ENCODE peak calls at places on chromosomes 12 and 14, in eight cellular contexts. H, W, V, E, Q, T, F and M are unnamed samples. For H3K27me3, H3K36me3 and H3K4me1, the result is how much of the 10 kb centered on the place peaks cover.

GRCh38 chr14:85529803-85530574 is at the start of gene FLRT2:
- DNase-seq in V (peak), W (no peak), E (no peak), H (no peak), T (peak), Q (peak), F (no peak), M (no peak)

GRCh38 chr12:6826125-6826733 is 2.0 kb upstream of the P3H3 start:
- DNase-seq in T (no peak), F (no peak), V (no peak), H (no peak), Q (no peak), E (no peak), W (no peak), M (no peak)

GRCh38 chr12:39503445-39503844 is 60.5 kb upstream of the KIF21A start:
- DNase-seq in V (no peak), Q (no peak), H (no peak), W (no peak), E (peak), T (peak), F (no peak), M (no peak)

GRCh38 chr12:65556676-65557424 is 267.4 kb upstream of the HMGA2 start:
- DNase-seq in E (peak), F (peak), Q (peak), H (peak), V (peak), W (peak), T (peak), M (no peak)

GRCh38 chr12:20194171-20194570 is 174.2 kb upstream of the PDE3A start:
- DNase-seq in W (peak), Q (no peak), F (no peak), T (peak), H (no peak), V (no peak), E (no peak), M (no peak)

GRCh38 chr14:55749201-55749812 is 169.3 kb downstream of the KTN1 start:
- DNase-seq in H (no peak), W (no peak), T (peak), F (no peak), V (no peak), Q (no peak), E (peak), M (no peak)

GRCh38 chr14:50272498-50272897 is 39.5 kb downstream of the L2HGDH start:
- DNase-seq in F (no peak), Q (no peak), W (no peak), V (no peak), T (peak), H (no peak), E (peak), M (no peak)

GRCh38 chr14:68295316-68295816 is 475.8 kb downstream of the RAD51B start:
- DNase-seq in W (no peak), H (no peak), V (no peak), F (no peak), Q (no peak), E (no peak), T (no peak), M (no peak)

GRCh38 chr14:24277606-24278321 is 6.4 kb upstream of the RABGGTA start:
- DNase-seq in H (no peak), E (no peak), V (no peak), Q (no peak), W (no peak), F (no peak), T (no peak), M (no peak)

GRCh38 chr12:85630851-85631250 is 205.4 kb downstream of the RASSF9 start:
- DNase-seq in F (no peak), W (no peak), V (no peak), T (peak), H (no peak), Q (no peak), E (peak), M (no peak)

GRCh38 chr14:96098309-96098998 is 59.3 kb downstream of the C14orf132 start:
- DNase-seq in Q (peak), W (no peak), T (peak), F (peak), V (peak), H (no peak), E (peak), M (no peak)

GRCh38 chr12:69151254-69151751 is 88.1 kb upstream of the CPSF6 start:
- DNase-seq in V (no peak), H (no peak), Q (no peak), T (no peak), E (no peak), W (no peak), F (no peak), M (no peak)

GRCh38 chr12:126191037-126191891 is 1126.0 kb downstream of the AACS start:
- DNase-seq in W (peak), T (no peak), V (peak), F (peak), E (no peak), H (no peak), Q (no peak), M (no peak)

GRCh38 chr12:110913119-110914056 is 7.0 kb downstream of the MYL2 start:
- DNase-seq in E (no peak), H (no peak), T (no peak), Q (no peak), V (no peak), F (no peak), W (no peak), M (no peak)

GRCh38 chr12:66603981-66604380 is 74.9 kb downstream of the GRIP1 start:
- DNase-seq in T (no peak), E (no peak), W (no peak), H (no peak), V (no peak), F (no peak), Q (no peak), M (no peak)

DNA sequence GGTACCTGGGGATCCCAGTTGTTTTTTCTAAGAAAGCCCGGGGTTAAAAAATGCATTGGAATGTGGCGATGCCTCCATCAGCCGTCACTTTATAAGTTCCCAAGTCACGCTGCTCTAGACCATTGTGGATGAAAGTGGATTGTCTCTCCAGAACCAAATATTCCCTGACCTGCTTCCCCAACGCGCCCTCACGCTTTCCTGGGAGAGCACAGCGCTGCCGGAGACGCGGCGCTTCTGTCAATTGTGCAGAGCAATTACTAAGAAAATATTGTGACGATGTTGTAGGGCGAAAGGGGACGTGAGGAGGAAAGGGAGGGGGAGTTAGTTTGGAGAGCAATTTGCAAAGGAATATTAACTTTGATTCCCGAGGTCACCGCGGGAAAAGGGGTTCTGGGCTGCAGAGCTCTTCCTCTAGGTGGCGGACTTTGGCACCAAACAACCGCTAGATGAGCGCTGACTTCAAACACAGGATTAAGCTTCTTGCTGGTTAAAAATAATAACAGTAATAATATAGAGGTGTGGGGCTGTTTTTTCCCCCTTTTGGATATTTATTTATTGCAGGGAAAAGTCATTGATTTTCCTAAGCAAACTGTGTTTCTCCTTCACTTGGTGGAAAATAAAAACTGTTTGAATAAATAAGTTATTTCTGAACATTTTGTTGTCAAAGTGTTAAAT is 9.6 kb upstream of the FOXG1 start:
- DNase-seq in W (no peak), T (peak), E (peak), F (peak), V (no peak), Q (no peak), H (no peak), M (no peak)
- H3K27me3 ChIP-seq in W (half or more), T (half or more), E (half or more), F (half or more), V (half or more), Q (half or more), H (under half), M (under half)

GRCh38 chr14:91118511-91119068 is 4.7 kb downstream of the DGLUCY start:
- DNase-seq in F (no peak), T (no peak), V (no peak), E (no peak), H (no peak), Q (no peak), W (no peak), M (no peak)

GRCh38 chr14:91114079-91115065 is 499 bp downstream of the DGLUCY start:
- DNase-seq in F (peak), V (peak), W (peak), T (peak), E (no peak), Q (peak), H (peak), M (peak)

GRCh38 chr14:91115986-91116385 is 2.1 kb downstream of the DGLUCY start:
- DNase-seq in W (no peak), E (peak), V (no peak), Q (no peak), H (no peak), T (no peak), F (no peak), M (no peak)

GRCh38 chr14:91117960-91118359 is 4.1 kb downstream of the DGLUCY start:
- DNase-seq in E (no peak), H (no peak), F (no peak), T (no peak), Q (no peak), W (no peak), V (no peak), M (no peak)

GRCh38 chr14:91116913-91117588 is 3.2 kb downstream of the DGLUCY start:
- DNase-seq in F (no peak), W (no peak), E (no peak), Q (no peak), H (no peak), T (no peak), V (no peak), M (no peak)
- H3K36me3 ChIP-seq in F (under half), W (under half), E (under half), Q (under half), H (under half), T (under half), V (under half), M (under half)

GRCh38 chr12:51914034-51914923 is 7.0 kb downstream of the ACVRL1 start:
- DNase-seq in W (no peak), T (no peak), Q (peak), F (peak), V (no peak), E (no peak), H (no peak), M (no peak)
- H3K4me1 ChIP-seq in W (under half), T (under half), Q (half or more), F (half or more), V (under half), E (under half), H (under half), M (under half)

DNA sequence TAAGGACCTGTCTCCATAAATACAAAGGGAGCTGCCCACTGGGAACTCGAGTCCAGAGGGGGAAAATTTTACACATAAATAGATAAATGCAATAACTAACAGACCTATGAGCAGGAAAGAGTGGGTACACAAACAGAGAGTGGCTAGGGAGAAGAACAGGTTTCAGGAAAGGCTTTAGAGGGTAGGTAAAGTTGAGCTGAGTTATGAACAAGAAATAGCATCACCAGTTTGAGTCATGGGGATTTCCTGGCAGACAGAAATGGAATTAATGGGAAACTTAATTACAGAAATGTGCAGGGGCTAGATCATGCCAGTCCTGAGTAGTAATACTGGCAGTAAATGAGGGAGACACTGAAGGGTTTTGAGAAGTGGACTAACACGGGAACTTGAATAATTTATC is 58.0 kb upstream of the CCDC175 start:
- DNase-seq in H (no peak), V (no peak), Q (no peak), F (no peak), E (no peak), W (no peak), T (no peak), M (no peak)
- H3K27me3 ChIP-seq in H (under half), V (under half), Q (under half), F (under half), E (half or more), W (under half), T (under half), M (under half)

GRCh38 chr14:21248739-21249411 is 20.4 kb downstream of the HNRNPC start:
- DNase-seq in T (peak), Q (no peak), E (no peak), F (no peak), V (no peak), W (no peak), H (no peak), M (no peak)
- H3K36me3 ChIP-seq in T (half or more), Q (half or more), E (half or more), F (half or more), V (under half), W (half or more), H (under half), M (half or more)

GRCh38 chr12:121535150-121536057 is 45.4 kb downstream of the KDM2B start:
- DNase-seq in F (no peak), H (no peak), V (no peak), W (no peak), E (no peak), T (no peak), Q (no peak), M (no peak)
- H3K4me1 ChIP-seq in F (under half), H (half or more), V (under half), W (under half), E (under half), T (under half), Q (half or more), M (under half)